ENCODE peak calls at places on chromosome 13, in four cellular contexts. One of them, this sample, is unnamed.

GRCh38 chr13:26985285-26985878 is 186.2 kb downstream of the USP12 start:
- DNase-seq in H7: peak; percentile 78
- DNase-seq in cardiac muscle cell: peak; percentile 79
- DNase-seq in bronchial epithelial cell: peak; percentile 70
- DNase-seq in this sample: peak; percentile 58

GRCh38 chr13:112748947-112749346 is 59.1 kb downstream of the ATP11A start:
- DNase-seq in H7: no peak
- DNase-seq in cardiac muscle cell: no peak
- DNase-seq in bronchial epithelial cell: no peak
- DNase-seq in this sample: no peak

GRCh38 chr13:102402292-102402691 is 444 bp upstream of the FGF14 start:
- DNase-seq in bronchial epithelial cell: peak; percentile 27
- DNase-seq in cardiac muscle cell: peak; percentile 23
- DNase-seq in H7: peak; percentile 82
- DNase-seq in this sample: no peak

GRCh38 chr13:64164435-64164834 is 2748.8 kb upstream of the PCDH20 start:
- DNase-seq in bronchial epithelial cell: no peak
- DNase-seq in H7: no peak
- DNase-seq in cardiac muscle cell: no peak
- DNase-seq in this sample: no peak

GRCh38 chr13:26497991-26498423 is 59.5 kb upstream of the WASF3 start:
- DNase-seq in bronchial epithelial cell: peak; percentile 61
- DNase-seq in cardiac muscle cell: no peak
- DNase-seq in H7: no peak
- DNase-seq in this sample: no peak

GRCh38 chr13:90287521-90287920 is 1060.0 kb upstream of the MIR17HG start:
- DNase-seq in cardiac muscle cell: no peak
- DNase-seq in H7: no peak
- DNase-seq in bronchial epithelial cell: no peak
- DNase-seq in this sample: no peak

GRCh38 chr13:110186221-110186838 is 120.6 kb downstream of the COL4A1 start:
- DNase-seq in bronchial epithelial cell: no peak
- DNase-seq in cardiac muscle cell: no peak
- DNase-seq in H7: no peak
- DNase-seq in this sample: no peak

GRCh38 chr13:110984392-110984791 is 69.5 kb upstream of the ANKRD10 start:
- DNase-seq in cardiac muscle cell: no peak
- DNase-seq in H7: no peak
- DNase-seq in bronchial epithelial cell: no peak
- DNase-seq in this sample: no peak

GRCh38 chr13:29472317-29472961 is 123.0 kb downstream of the SLC7A1 start:
- DNase-seq in bronchial epithelial cell: peak; percentile 58
- DNase-seq in H7: peak; percentile 77
- DNase-seq in cardiac muscle cell: peak; percentile 79
- DNase-seq in this sample: no peak

GRCh38 chr13:78712866-78713265 is 53.9 kb upstream of the OBI1 start:
- DNase-seq in bronchial epithelial cell: no peak
- DNase-seq in cardiac muscle cell: no peak
- DNase-seq in H7: no peak
- DNase-seq in this sample: no peak

GRCh38 chr13:32917504-32917903 is 98.7 kb upstream of the KL start:
- DNase-seq in bronchial epithelial cell: peak; percentile 59
- DNase-seq in cardiac muscle cell: no peak
- DNase-seq in H7: no peak
- DNase-seq in this sample: no peak

GRCh38 chr13:94382960-94383359 is 96.5 kb downstream of the DCT start:
- DNase-seq in H7: no peak
- DNase-seq in cardiac muscle cell: no peak
- DNase-seq in bronchial epithelial cell: no peak
- DNase-seq in this sample: no peak

GRCh38 chr13:32804673-32805260 is 211.5 kb upstream of the KL start:
- DNase-seq in bronchial epithelial cell: peak; percentile 42
- DNase-seq in H7: no peak
- DNase-seq in cardiac muscle cell: no peak
- DNase-seq in this sample: no peak

GRCh38 chr13:62629618-62630017 is 1214.0 kb upstream of the PCDH20 start:
- DNase-seq in H7: no peak
- DNase-seq in cardiac muscle cell: no peak
- DNase-seq in bronchial epithelial cell: no peak
- DNase-seq in this sample: peak; percentile 83

GRCh38 chr13:46476174-46476573 is 76.8 kb upstream of the LRCH1 start:
- DNase-seq in H7: no peak
- DNase-seq in bronchial epithelial cell: no peak
- DNase-seq in cardiac muscle cell: no peak
- DNase-seq in this sample: no peak

GRCh38 chr13:32330438-32330837 is 15.1 kb downstream of the BRCA2 start:
- DNase-seq in cardiac muscle cell: no peak
- DNase-seq in bronchial epithelial cell: peak; percentile 94
- DNase-seq in H7: no peak
- DNase-seq in this sample: no peak

GRCh38 chr13:19185086-19185864 is 3.7 kb upstream of the TUBA3C start:
- DNase-seq in H7: no peak
- DNase-seq in bronchial epithelial cell: no peak
- DNase-seq in cardiac muscle cell: no peak
- DNase-seq in this sample: no peak

GRCh38 chr13:55244991-55245644 is 1895.6 kb upstream of the PRR20A start:
- DNase-seq in bronchial epithelial cell: no peak
- DNase-seq in cardiac muscle cell: peak; percentile 25
- DNase-seq in H7: peak; percentile 35
- DNase-seq in this sample: peak; percentile 7

GRCh38 chr13:29508130-29508873 is 87.2 kb downstream of the SLC7A1 start:
- DNase-seq in H7: peak; percentile 94
- DNase-seq in cardiac muscle cell: peak; percentile 91
- DNase-seq in bronchial epithelial cell: peak; percentile 65
- DNase-seq in this sample: peak; percentile 40

GRCh38 chr13:18993884-18994660 is 187.6 kb downstream of the TUBA3C start:
- DNase-seq in bronchial epithelial cell: no peak
- DNase-seq in H7: no peak
- DNase-seq in cardiac muscle cell: no peak
- DNase-seq in this sample: peak; percentile 61

GRCh38 chr13:114311908-114312307 is 2.4 kb upstream of the CHAMP1 start:
- DNase-seq in H7: no peak
- DNase-seq in bronchial epithelial cell: no peak
- DNase-seq in cardiac muscle cell: no peak
- DNase-seq in this sample: no peak

GRCh38 chr13:94195715-94196114 is 283.8 kb downstream of the DCT start:
- DNase-seq in cardiac muscle cell: peak; percentile 13
- DNase-seq in bronchial epithelial cell: peak; percentile 22
- DNase-seq in H7: no peak
- DNase-seq in this sample: no peak

GRCh38 chr13:66886248-66886647 is 343.9 kb downstream of the PCDH9 start:
- DNase-seq in bronchial epithelial cell: no peak
- DNase-seq in H7: no peak
- DNase-seq in cardiac muscle cell: peak; percentile 1
- DNase-seq in this sample: no peak

GRCh38 chr13:66835040-66835628 is 395.0 kb downstream of the PCDH9 start:
- DNase-seq in cardiac muscle cell: peak; percentile 60
- DNase-seq in H7: no peak
- DNase-seq in bronchial epithelial cell: no peak
- DNase-seq in this sample: no peak

GRCh38 chr13:85586422-85586831 is 212.8 kb downstream of the SLITRK6 start:
- DNase-seq in cardiac muscle cell: no peak
- DNase-seq in bronchial epithelial cell: peak; percentile 99
- DNase-seq in H7: no peak
- DNase-seq in this sample: no peak

GRCh38 chr13:47481521-47481920 is 519.6 kb downstream of the SUCLA2 start:
- DNase-seq in bronchial epithelial cell: no peak
- DNase-seq in H7: no peak
- DNase-seq in cardiac muscle cell: no peak
- DNase-seq in this sample: no peak

GRCh38 chr13:99227909-99228688 is 27.4 kb downstream of the UBAC2 start:
- DNase-seq in cardiac muscle cell: no peak
- DNase-seq in bronchial epithelial cell: no peak
- DNase-seq in H7: no peak
- DNase-seq in this sample: no peak

GRCh38 chr13:113997845-113998751 is 24.2 kb upstream of the C13orf46 start:
- DNase-seq in H7: peak; percentile 59
- DNase-seq in cardiac muscle cell: no peak
- DNase-seq in bronchial epithelial cell: no peak
- DNase-seq in this sample: no peak

GRCh38 chr13:31588923-31589322 is 150.4 kb upstream of the RXFP2 start:
- DNase-seq in cardiac muscle cell: no peak
- DNase-seq in H7: no peak
- DNase-seq in bronchial epithelial cell: no peak
- DNase-seq in this sample: no peak

GRCh38 chr13:37361608-37362007 is 237.0 kb downstream of the POSTN start:
- DNase-seq in H7: no peak
- DNase-seq in bronchial epithelial cell: peak; percentile 58
- DNase-seq in cardiac muscle cell: no peak
- DNase-seq in this sample: no peak

GRCh38 chr13:31588331-31588730 is 151.0 kb upstream of the RXFP2 start:
- DNase-seq in cardiac muscle cell: no peak
- DNase-seq in H7: no peak
- DNase-seq in bronchial epithelial cell: no peak
- DNase-seq in this sample: no peak

GRCh38 chr13:105177265-105177900 is 1358.1 kb downstream of the EFNB2 start:
- DNase-seq in H7: no peak
- DNase-seq in cardiac muscle cell: no peak
- DNase-seq in bronchial epithelial cell: no peak
- DNase-seq in this sample: no peak

GRCh38 chr13:26831336-26831908 is 70.8 kb upstream of the GPR12 start:
- DNase-seq in H7: no peak
- DNase-seq in bronchial epithelial cell: no peak
- DNase-seq in cardiac muscle cell: no peak
- DNase-seq in this sample: no peak

GRCh38 chr13:38769526-38769925 is 82.6 kb downstream of the FREM2 start:
- DNase-seq in cardiac muscle cell: no peak
- DNase-seq in bronchial epithelial cell: no peak
- DNase-seq in H7: no peak
- DNase-seq in this sample: no peak

GRCh38 chr13:38763446-38764381 is 76.8 kb downstream of the FREM2 start:
- DNase-seq in H7: peak; percentile 37
- DNase-seq in cardiac muscle cell: peak; percentile 70
- DNase-seq in bronchial epithelial cell: peak; percentile 53
- DNase-seq in this sample: peak; percentile 1

GRCh38 chr13:38767506-38768265 is 80.8 kb downstream of the FREM2 start:
- DNase-seq in cardiac muscle cell: peak; percentile 77
- DNase-seq in bronchial epithelial cell: peak; percentile 58
- DNase-seq in H7: no peak
- DNase-seq in this sample: no peak

GRCh38 chr13:38766799-38767198 is 79.9 kb downstream of the FREM2 start:
- DNase-seq in cardiac muscle cell: no peak
- DNase-seq in bronchial epithelial cell: no peak
- DNase-seq in H7: no peak
- DNase-seq in this sample: no peak
- H3K4me3 ChIP-seq in cardiac muscle cell: no peak overlapping the region
- H3K4me3 ChIP-seq in bronchial epithelial cell: no peak overlapping the region
- H3K4me3 ChIP-seq in H7: no peak overlapping the region
- H3K4me3 ChIP-seq in this sample: no peak overlapping the region

GRCh38 chr13:109156181-109156935 is 526.9 kb downstream of the MYO16 start:
- DNase-seq in H7: no peak
- DNase-seq in cardiac muscle cell: no peak
- DNase-seq in bronchial epithelial cell: peak; percentile 95
- DNase-seq in this sample: no peak
- H3K4me3 ChIP-seq in H7: no peak overlapping the region
- H3K4me3 ChIP-seq in cardiac muscle cell: no peak overlapping the region
- H3K4me3 ChIP-seq in bronchial epithelial cell: no peak overlapping the region
- H3K4me3 ChIP-seq in this sample: no peak overlapping the region

DNA sequence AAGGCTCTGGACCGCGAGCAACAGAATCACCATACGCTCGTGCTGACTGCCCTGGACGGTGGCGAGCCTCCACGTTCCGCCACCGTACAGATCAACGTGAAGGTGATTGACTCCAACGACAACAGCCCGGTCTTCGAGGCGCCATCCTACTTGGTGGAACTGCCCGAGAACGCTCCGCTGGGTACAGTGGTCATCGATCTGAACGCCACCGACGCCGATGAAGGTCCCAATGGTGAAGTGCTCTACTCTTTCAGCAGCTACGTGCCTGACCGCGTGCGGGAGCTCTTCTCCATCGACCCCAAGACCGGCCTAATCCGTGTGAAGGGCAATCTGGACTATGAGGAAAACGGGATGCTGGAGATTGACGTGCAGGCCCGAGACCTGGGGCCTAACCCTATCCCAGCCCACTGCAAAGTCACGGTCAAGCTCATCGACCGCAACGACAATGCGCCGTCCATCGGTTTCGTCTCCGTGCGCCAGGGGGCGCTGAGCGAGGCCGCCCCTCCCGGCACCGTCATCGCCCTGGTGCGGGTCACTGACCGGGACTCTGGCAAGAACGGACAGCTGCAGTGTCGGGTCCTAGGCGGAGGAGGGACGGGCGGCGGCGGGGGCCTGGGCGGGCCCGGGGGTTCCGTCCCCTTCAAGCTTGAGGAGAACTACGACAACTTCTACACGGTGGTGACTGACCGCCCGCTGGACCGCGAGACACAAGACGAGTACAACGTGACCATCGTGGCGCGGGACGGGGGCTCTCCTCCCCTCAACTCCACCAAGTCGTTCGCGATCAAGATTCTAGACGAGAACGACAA is 1.8 kb downstream of the PCDH17 start:
- DNase-seq in H7: peak; percentile 88
- DNase-seq in cardiac muscle cell: peak; percentile 52
- DNase-seq in bronchial epithelial cell: no peak
- DNase-seq in this sample: no peak
- H3K4me3 ChIP-seq in H7: peak overlapping the region; percentile 52
- H3K4me3 ChIP-seq in cardiac muscle cell: peak overlapping the region; percentile 71
- H3K4me3 ChIP-seq in bronchial epithelial cell: no peak overlapping the region
- H3K4me3 ChIP-seq in this sample: no peak overlapping the region

GRCh38 chr13:43804461-43805070 is 17.8 kb upstream of the ENOX1 start:
- DNase-seq in H7: peak; percentile 52
- DNase-seq in bronchial epithelial cell: peak; percentile 80
- DNase-seq in cardiac muscle cell: peak; percentile 76
- DNase-seq in this sample: peak; percentile 63
- H3K4me3 ChIP-seq in H7: no peak overlapping the region
- H3K4me3 ChIP-seq in bronchial epithelial cell: no peak overlapping the region
- H3K4me3 ChIP-seq in cardiac muscle cell: no peak overlapping the region
- H3K4me3 ChIP-seq in this sample: no peak overlapping the region

This sample was measured in LNCaP clone FGC.